ENCODE peak calls at places on chromosomes 7 and 10, in nine cellular contexts. H is aorta; I is CD4-positive, alpha-beta T cell; P is WERI-Rb-1; L is tibial artery; F is AG04450; C is GM23248; Y is mesenchymal stem cell; E is uterus. N is an unnamed sample. For H3K9me3, the result is how much of the 10 kb centered on the place peaks cover.

GRCh38 chr7:50166997-50167961 is 74.2 kb upstream of the ZPBP start:
- DNase-seq in P (no peak), Y (no peak), C (no peak), L (no peak), E (no peak), H (no peak), I (peak), F (no peak), N (no peak)

GRCh38 chr10:59896186-59896585 is 10.2 kb downstream of the CCDC6 start:
- DNase-seq in I (no peak), Y (no peak), H (peak), P (no peak), L (peak), E (no peak), F (no peak), C (no peak), N (no peak)

GRCh38 chr10:21523557-21524008 is 1.9 kb downstream of the SKIDA1 start:
- DNase-seq in I (no peak), P (peak), H (no peak), E (no peak), C (peak), Y (peak), L (no peak), F (no peak), N (no peak)

GRCh38 chr10:47266602-47267001 is 33.4 kb upstream of the GDF10 start:
- DNase-seq in Y (no peak), E (no peak), L (no peak), F (no peak), P (no peak), I (no peak), H (no peak), C (no peak), N (no peak)

GRCh38 chr10:110268442-110268841 is 36.3 kb downstream of the SMNDC1 start:
- DNase-seq in F (no peak), L (no peak), P (no peak), E (no peak), Y (no peak), I (no peak), H (no peak), C (no peak), N (no peak)

GRCh38 chr7:27215356-27215755 is 15.5 kb upstream of the HOXA13 start:
- DNase-seq in I (no peak), H (no peak), F (no peak), L (no peak), Y (no peak), C (no peak), E (no peak), P (no peak), N (no peak)

GRCh38 chr10:108782411-108782810 is 1140.9 kb downstream of the XPNPEP1 start:
- DNase-seq in H (no peak), E (no peak), L (no peak), Y (no peak), F (no peak), P (no peak), I (no peak), C (peak), N (peak)

GRCh38 chr7:54345746-54346145 is 196.4 kb upstream of the VSTM2A start:
- DNase-seq in E (no peak), H (no peak), L (no peak), C (no peak), Y (no peak), I (no peak), P (no peak), F (no peak), N (no peak)

GRCh38 chr7:117682681-117683385 is 190.4 kb downstream of the CTTNBP2 start:
- DNase-seq in I (no peak), P (no peak), Y (peak), F (no peak), C (peak), E (no peak), H (no peak), L (no peak), N (no peak)

GRCh38 chr10:101050206-101051069 is 11.4 kb upstream of the KAZALD1 start:
- DNase-seq in L (peak), E (no peak), H (peak), Y (peak), F (no peak), C (peak), I (peak), P (peak), N (no peak)

GRCh38 chr7:131665021-131665420 is 108.6 kb upstream of the PODXL start:
- DNase-seq in C (no peak), Y (no peak), E (no peak), H (no peak), I (no peak), F (no peak), P (no peak), L (peak), N (no peak)

GRCh38 chr10:45514283-45515270 is 140.6 kb downstream of the ALOX5 start:
- DNase-seq in F (no peak), P (no peak), E (no peak), C (peak), Y (peak), L (no peak), H (no peak), I (no peak), N (peak)

GRCh38 chr10:770975-771374 is 81.5 kb upstream of the DIP2C start:
- DNase-seq in L (no peak), F (no peak), E (no peak), Y (no peak), P (no peak), I (no peak), H (no peak), C (no peak), N (no peak)

GRCh38 chr7:95342642-95343252 is 18.4 kb upstream of the PON1 start:
- DNase-seq in L (no peak), P (no peak), H (no peak), F (no peak), C (no peak), E (no peak), I (no peak), Y (no peak), N (no peak)

GRCh38 chr7:24395512-24395911 is 111.5 kb downstream of the NPY start:
- DNase-seq in C (no peak), E (no peak), H (no peak), I (no peak), L (no peak), Y (no peak), P (peak), F (no peak), N (no peak)

GRCh38 chr10:124727389-124727960 is 16.7 kb downstream of the FAM53B start:
- DNase-seq in H (no peak), E (no peak), P (no peak), I (no peak), L (peak), F (no peak), C (no peak), Y (no peak), N (no peak)

GRCh38 chr7:2050511-2050866 is 182.3 kb downstream of the MAD1L1 start:
- DNase-seq in C (no peak), F (no peak), Y (no peak), I (no peak), H (no peak), E (no peak), P (no peak), L (no peak), N (no peak)

GRCh38 chr7:157699357-157700013 is 362.7 kb downstream of the DNAJB6 start:
- DNase-seq in I (no peak), C (no peak), H (no peak), P (no peak), L (peak), F (no peak), Y (no peak), E (no peak), N (no peak)

GRCh38 chr7:143257501-143257900 is 5.7 kb upstream of the GSTK1 start:
- DNase-seq in L (no peak), F (no peak), H (no peak), Y (no peak), E (no peak), P (no peak), C (peak), I (no peak), N (no peak)

GRCh38 chr10:6136215-6137201 is 47.7 kb downstream of the RBM17 start:
- DNase-seq in C (peak), Y (peak), H (no peak), F (peak), E (peak), I (no peak), P (no peak), L (no peak), N (peak)

DNA sequence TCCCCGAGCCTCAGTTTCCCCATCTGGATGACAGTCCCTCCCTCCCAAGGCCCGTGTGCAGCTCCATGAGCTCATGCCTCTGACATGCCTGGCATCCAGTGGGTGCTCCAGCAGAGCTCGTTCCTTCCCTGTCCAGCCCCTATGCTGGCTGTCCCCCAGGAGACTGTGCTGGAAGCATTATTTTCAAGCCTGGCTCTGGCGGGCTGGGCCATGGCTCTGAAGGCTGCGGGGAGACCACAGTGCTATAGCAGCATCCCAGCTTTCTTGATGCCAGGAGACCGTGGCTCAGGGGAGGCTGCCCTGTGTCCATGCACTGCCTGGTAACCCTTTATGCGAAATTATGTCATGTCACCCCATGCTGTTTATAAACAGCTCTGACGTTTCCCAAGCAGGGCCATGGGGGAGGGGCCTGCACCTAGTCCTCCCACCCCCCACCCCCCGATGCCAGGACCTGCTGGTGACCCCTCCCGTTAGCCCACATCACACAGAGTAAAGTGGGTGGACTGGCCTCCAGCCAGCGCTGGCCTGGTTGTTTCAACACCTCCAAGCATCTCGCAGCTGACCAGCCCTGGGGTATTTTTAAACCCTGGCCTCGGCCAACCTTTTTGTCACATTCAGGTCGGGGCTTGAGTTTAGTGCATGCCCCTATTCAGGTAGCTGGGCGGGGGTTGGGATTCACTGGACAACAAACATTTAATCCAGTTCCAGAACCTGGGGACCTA is 105.9 kb upstream of the ZNF716 start:
- DNase-seq in I (no peak), L (no peak), C (no peak), H (no peak), Y (no peak), P (no peak), E (no peak), F (no peak), N (no peak)
- H3K9me3 ChIP-seq in I (under half), L (under half), C (under half), H (under half), Y (under half), P (under half), E (under half), F (half or more), N (under half)

GRCh38 chr7:69047166-69047760 is 551.0 kb upstream of the AUTS2 start:
- DNase-seq in L (no peak), Y (no peak), C (no peak), I (no peak), E (no peak), H (no peak), F (no peak), P (peak), N (no peak)

GRCh38 chr7:69049341-69049740 is 548.9 kb upstream of the AUTS2 start:
- DNase-seq in F (no peak), C (peak), L (no peak), H (no peak), I (no peak), P (no peak), Y (no peak), E (no peak), N (no peak)

DNA sequence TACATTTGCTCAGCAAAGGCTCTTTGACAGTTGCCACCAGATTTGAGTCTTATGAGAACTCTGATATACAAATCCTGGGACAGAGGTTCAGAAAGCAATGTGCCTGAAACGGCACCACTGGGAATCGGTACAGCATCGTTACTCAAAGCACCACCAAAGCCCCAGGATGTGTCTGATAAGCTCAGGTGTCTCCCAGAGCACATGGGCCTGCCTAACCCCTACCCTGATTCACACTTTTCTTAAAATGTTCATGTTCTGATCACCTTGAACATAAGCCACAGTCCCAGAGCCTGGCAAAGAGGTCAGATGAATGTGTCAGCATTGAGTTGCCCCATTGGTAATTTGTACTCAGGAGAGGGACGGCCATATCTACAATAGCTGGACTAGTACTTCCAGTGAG is 545.8 kb upstream of the AUTS2 start:
- DNase-seq in I (no peak), F (no peak), H (no peak), P (no peak), C (no peak), Y (no peak), E (no peak), L (no peak), N (no peak)
- H3K9me3 ChIP-seq in I (under half), F (under half), H (under half), P (under half), C (under half), Y (under half), E (under half), L (under half), N (under half)

DNA sequence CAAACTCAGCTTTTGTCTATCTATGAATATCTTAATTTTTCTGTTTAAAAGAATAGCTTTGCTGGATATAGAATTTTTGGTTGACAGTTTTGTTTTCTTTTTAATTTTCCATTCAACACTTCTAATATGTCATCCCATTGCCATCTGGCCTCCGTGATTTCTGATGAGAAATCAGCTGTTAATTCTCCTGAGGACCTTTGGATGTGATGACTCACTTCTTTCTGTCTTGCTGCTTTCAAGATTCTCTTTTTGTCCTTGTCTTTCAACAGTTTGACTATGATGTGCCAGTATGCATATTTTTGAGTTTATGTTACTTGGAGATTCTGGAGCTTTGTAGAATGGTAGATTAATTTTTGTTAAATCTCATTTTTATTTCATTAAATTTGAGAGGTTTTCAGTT is 38.4 kb downstream of the ZNF518A start:
- DNase-seq in P (no peak), E (no peak), H (no peak), Y (no peak), L (no peak), F (no peak), I (no peak), C (peak), N (no peak)
- H3K9me3 ChIP-seq in P (under half), E (under half), H (under half), Y (half or more), L (under half), F (under half), I (half or more), C (under half), N (under half)

GRCh38 chr7:55623617-55624016 is 51.3 kb upstream of the VOPP1 start:
- DNase-seq in H (no peak), F (no peak), E (no peak), P (no peak), Y (no peak), L (no peak), I (no peak), C (no peak), N (no peak)
- H3K9me3 ChIP-seq in H (under half), F (under half), E (under half), P (under half), Y (under half), L (under half), I (under half), C (under half), N (under half)